ENCODE peak calls at places on chromosomes 6 and 20, in four cellular contexts. One of them, this sample, is unnamed.

GRCh38 chr6:151436814-151437213 is 15.1 kb downstream of the RMND1 start:
- DNase-seq in stimulated activated CD4-positive, alpha-beta T cell treated with anti-CD3 and anti-CD28 coated beads, Interleukin-2, amount 100 ng/mL, for 48 hours: no peak
- DNase-seq in stomach: no peak
- DNase-seq in activated naive CD4-positive, alpha-beta T cell treated with anti-CD3 and anti-CD28 coated beads for 36 hours: no peak
- DNase-seq in this sample: no peak

GRCh38 chr20:38685853-38686473 is 38.3 kb upstream of the SLC32A1 start:
- DNase-seq in stomach: peak
- DNase-seq in activated naive CD4-positive, alpha-beta T cell treated with anti-CD3 and anti-CD28 coated beads for 36 hours: peak
- DNase-seq in stimulated activated CD4-positive, alpha-beta T cell treated with anti-CD3 and anti-CD28 coated beads, Interleukin-2, amount 100 ng/mL, for 48 hours: peak
- DNase-seq in this sample: no peak

GRCh38 chr6:117555882-117556498 is 46.3 kb downstream of the GOPC start:
- DNase-seq in stimulated activated CD4-positive, alpha-beta T cell treated with anti-CD3 and anti-CD28 coated beads, Interleukin-2, amount 100 ng/mL, for 48 hours: peak
- DNase-seq in stomach: peak
- DNase-seq in activated naive CD4-positive, alpha-beta T cell treated with anti-CD3 and anti-CD28 coated beads for 36 hours: peak
- DNase-seq in this sample: no peak

GRCh38 chr6:30591008-30591407 is 19.8 kb downstream of the ABCF1 start:
- DNase-seq in stimulated activated CD4-positive, alpha-beta T cell treated with anti-CD3 and anti-CD28 coated beads, Interleukin-2, amount 100 ng/mL, for 48 hours: no peak
- DNase-seq in activated naive CD4-positive, alpha-beta T cell treated with anti-CD3 and anti-CD28 coated beads for 36 hours: no peak
- DNase-seq in stomach: no peak
- DNase-seq in this sample: no peak

GRCh38 chr6:88166493-88166900 is 350 bp upstream of the CNR1 start:
- DNase-seq in activated naive CD4-positive, alpha-beta T cell treated with anti-CD3 and anti-CD28 coated beads for 36 hours: peak
- DNase-seq in stomach: no peak
- DNase-seq in stimulated activated CD4-positive, alpha-beta T cell treated with anti-CD3 and anti-CD28 coated beads, Interleukin-2, amount 100 ng/mL, for 48 hours: no peak
- DNase-seq in this sample: no peak

GRCh38 chr6:149211046-149211571 is 106.4 kb upstream of the TAB2 start:
- DNase-seq in stomach: no peak
- DNase-seq in stimulated activated CD4-positive, alpha-beta T cell treated with anti-CD3 and anti-CD28 coated beads, Interleukin-2, amount 100 ng/mL, for 48 hours: no peak
- DNase-seq in activated naive CD4-positive, alpha-beta T cell treated with anti-CD3 and anti-CD28 coated beads for 36 hours: peak
- DNase-seq in this sample: no peak

GRCh38 chr6:52577022-52577777 is at the start of gene TRAM2:
- DNase-seq in activated naive CD4-positive, alpha-beta T cell treated with anti-CD3 and anti-CD28 coated beads for 36 hours: peak
- DNase-seq in stomach: peak
- DNase-seq in stimulated activated CD4-positive, alpha-beta T cell treated with anti-CD3 and anti-CD28 coated beads, Interleukin-2, amount 100 ng/mL, for 48 hours: peak
- DNase-seq in this sample: no peak

GRCh38 chr20:62045118-62045517 is 20.6 kb downstream of the TAF4 start:
- DNase-seq in stomach: no peak
- DNase-seq in activated naive CD4-positive, alpha-beta T cell treated with anti-CD3 and anti-CD28 coated beads for 36 hours: no peak
- DNase-seq in stimulated activated CD4-positive, alpha-beta T cell treated with anti-CD3 and anti-CD28 coated beads, Interleukin-2, amount 100 ng/mL, for 48 hours: no peak
- DNase-seq in this sample: no peak

GRCh38 chr6:122696079-122696478 is 83.4 kb upstream of the FABP7 start:
- DNase-seq in stimulated activated CD4-positive, alpha-beta T cell treated with anti-CD3 and anti-CD28 coated beads, Interleukin-2, amount 100 ng/mL, for 48 hours: no peak
- DNase-seq in activated naive CD4-positive, alpha-beta T cell treated with anti-CD3 and anti-CD28 coated beads for 36 hours: no peak
- DNase-seq in stomach: no peak
- DNase-seq in this sample: no peak

GRCh38 chr6:162543221-162543620 is 184.3 kb downstream of the PRKN start:
- DNase-seq in activated naive CD4-positive, alpha-beta T cell treated with anti-CD3 and anti-CD28 coated beads for 36 hours: no peak
- DNase-seq in stomach: no peak
- DNase-seq in stimulated activated CD4-positive, alpha-beta T cell treated with anti-CD3 and anti-CD28 coated beads, Interleukin-2, amount 100 ng/mL, for 48 hours: no peak
- DNase-seq in this sample: no peak

GRCh38 chr20:50561379-50562078 is 51.3 kb downstream of the PTPN1 start:
- DNase-seq in stimulated activated CD4-positive, alpha-beta T cell treated with anti-CD3 and anti-CD28 coated beads, Interleukin-2, amount 100 ng/mL, for 48 hours: peak
- DNase-seq in activated naive CD4-positive, alpha-beta T cell treated with anti-CD3 and anti-CD28 coated beads for 36 hours: peak
- DNase-seq in stomach: no peak
- DNase-seq in this sample: peak

This sample was measured in AG09309.